ENCODE peak calls at places on chromosomes 7 and 10, in four cellular contexts. F, Y, U and Q are unnamed samples. For H3K36me3, the result is how much of the 10 kb centered on the place peaks cover.

GRCh38 chr7:66741706-66742053 is 1.1 kb downstream of the RABGEF1 start:
- DNase-seq in U (peak), F (no peak), Y (peak), Q (peak)

GRCh38 chr7:143384148-143384547 is 3.0 kb downstream of the ZYX start:
- DNase-seq in F (no peak), Y (no peak), U (no peak), Q (peak)

GRCh38 chr10:117374506-117375359 is 507 bp downstream of the PDZD8 start:
- DNase-seq in Y (no peak), F (no peak), U (peak), Q (no peak)

GRCh38 chr7:101673951-101674350 is 44.9 kb upstream of the MYL10 start:
- DNase-seq in U (no peak), Y (no peak), F (no peak), Q (no peak)

GRCh38 chr10:25047902-25048301 is 31.5 kb downstream of the THNSL1 start:
- DNase-seq in F (no peak), Y (peak), U (no peak), Q (peak)

GRCh38 chr7:156949541-156950380 is at the start of gene NOM1:
- DNase-seq in Y (peak), U (peak), F (peak), Q (peak)

GRCh38 chr7:90584420-90584819 is 11.7 kb upstream of the CDK14 start:
- DNase-seq in Y (no peak), U (no peak), F (no peak), Q (no peak)

GRCh38 chr7:2941201-2941859 is 97.2 kb upstream of the GNA12 start:
- DNase-seq in F (no peak), U (peak), Y (no peak), Q (no peak)

GRCh38 chr10:17227367-17228080 is 517 bp upstream of the VIM start:
- DNase-seq in Y (no peak), U (no peak), F (no peak), Q (no peak)

GRCh38 chr10:128522551-128523289 is 396.5 kb upstream of the MKI67 start:
- DNase-seq in U (no peak), F (no peak), Y (no peak), Q (no peak)

GRCh38 chr10:4343798-4344370 is 482.1 kb upstream of the AKR1E2 start:
- DNase-seq in Y (no peak), F (no peak), U (no peak), Q (no peak)

GRCh38 chr10:132421377-132422168 is 24.6 kb downstream of the PWWP2B start:
- DNase-seq in Y (no peak), U (peak), F (no peak), Q (peak)

GRCh38 chr7:43296306-43296705 is 183.9 kb downstream of the HECW1 start:
- DNase-seq in U (no peak), Y (no peak), F (no peak), Q (no peak)

DNA sequence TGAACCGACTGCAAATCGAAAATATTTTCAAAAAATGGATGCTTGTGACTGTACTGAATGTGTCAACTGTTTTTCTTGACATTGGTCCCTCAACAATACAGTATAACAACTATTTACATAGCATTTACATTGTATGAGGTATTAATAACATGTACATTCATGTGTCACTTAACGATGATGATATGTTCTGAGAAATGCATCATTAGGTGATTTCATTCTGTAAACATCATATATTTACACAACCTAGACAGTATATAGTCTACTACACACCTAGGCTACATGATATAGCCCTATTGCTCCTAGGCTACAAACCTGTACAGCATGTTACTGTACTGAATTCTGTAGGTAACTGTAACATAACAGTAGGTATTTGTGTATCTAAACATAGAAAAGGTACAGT is 39.7 kb downstream of the SIRT1 start:
- DNase-seq in Y (no peak), F (no peak), U (no peak), Q (no peak)
- H3K4me3 ChIP-seq in Y (no peak), F (no peak), U (no peak), Q (no peak)

GRCh38 chr10:110507303-110507702 is 9.6 kb downstream of the DUSP5 start:
- DNase-seq in Y (no peak), F (no peak), U (no peak), Q (no peak)

GRCh38 chr10:110510086-110510485 is 12.4 kb downstream of the DUSP5 start:
- DNase-seq in Y (no peak), U (no peak), F (no peak), Q (no peak)

GRCh38 chr10:110509560-110509959 is 11.9 kb downstream of the DUSP5 start:
- DNase-seq in U (no peak), F (no peak), Y (no peak), Q (no peak)

GRCh38 chr10:110508389-110508788 is 10.7 kb downstream of the DUSP5 start:
- DNase-seq in Y (no peak), F (no peak), U (no peak), Q (no peak)

DNA sequence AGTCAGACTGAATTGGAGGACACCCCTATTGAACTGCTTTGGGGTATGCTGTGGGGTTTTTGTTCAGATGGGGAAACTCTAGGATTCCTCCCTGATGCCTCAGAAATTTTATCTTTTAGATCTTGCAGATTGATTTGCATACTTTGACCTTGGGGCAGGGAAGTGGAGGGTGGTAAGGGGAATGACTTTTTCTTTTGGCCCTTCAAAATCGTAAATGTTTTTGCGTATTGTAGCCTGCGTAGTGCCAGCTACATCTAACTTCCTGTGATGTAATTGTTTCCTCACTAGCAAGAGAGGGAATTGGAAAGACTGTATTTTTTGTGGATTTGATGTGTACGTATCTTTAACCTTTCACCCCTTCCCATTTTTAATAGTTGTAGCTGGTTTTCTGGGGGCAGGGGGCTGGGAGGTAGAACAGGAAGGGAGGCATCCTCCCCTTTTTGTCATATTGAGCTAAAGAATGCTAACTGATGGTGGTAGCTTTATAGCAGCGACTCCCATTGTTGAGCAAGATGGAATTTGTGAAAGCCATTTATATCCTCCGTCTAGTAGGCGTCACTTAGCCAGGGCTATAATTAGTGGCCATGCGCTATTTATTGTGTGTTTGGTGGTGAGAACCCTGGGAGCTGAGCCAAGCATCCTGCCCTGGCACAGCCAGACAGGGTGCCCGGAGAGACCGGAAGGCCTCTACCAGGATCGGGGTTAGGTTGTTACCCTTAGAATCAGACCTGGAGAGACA is 11.3 kb downstream of the DUSP5 start:
- DNase-seq in U (no peak), Y (no peak), F (no peak), Q (no peak)
- H3K36me3 ChIP-seq in U (under half), Y (under half), F (half or more), Q (half or more)

DNA sequence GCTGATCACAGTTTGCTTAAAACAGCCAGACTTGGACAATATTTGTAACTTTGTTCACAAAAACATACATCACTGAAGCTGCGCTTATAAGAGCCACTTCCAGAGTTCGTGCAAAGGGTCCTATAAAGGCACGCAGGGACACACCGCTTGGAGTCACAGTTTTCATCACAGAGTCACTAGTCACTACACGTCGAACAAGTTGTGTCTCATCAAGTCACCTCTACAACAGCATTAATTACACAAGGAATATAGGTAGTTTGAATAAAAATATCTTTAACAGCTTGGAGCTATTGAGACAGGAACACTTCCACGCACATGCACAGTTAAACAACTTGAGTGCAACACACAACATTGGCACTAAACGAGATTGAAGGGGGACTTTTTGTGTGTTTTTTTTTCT is 2.3 kb downstream of the HOXA5 start:
- DNase-seq in F (no peak), Y (no peak), U (no peak), Q (no peak)
- H3K4me3 ChIP-seq in F (no peak), Y (no peak), U (no peak), Q (no peak)

DNA sequence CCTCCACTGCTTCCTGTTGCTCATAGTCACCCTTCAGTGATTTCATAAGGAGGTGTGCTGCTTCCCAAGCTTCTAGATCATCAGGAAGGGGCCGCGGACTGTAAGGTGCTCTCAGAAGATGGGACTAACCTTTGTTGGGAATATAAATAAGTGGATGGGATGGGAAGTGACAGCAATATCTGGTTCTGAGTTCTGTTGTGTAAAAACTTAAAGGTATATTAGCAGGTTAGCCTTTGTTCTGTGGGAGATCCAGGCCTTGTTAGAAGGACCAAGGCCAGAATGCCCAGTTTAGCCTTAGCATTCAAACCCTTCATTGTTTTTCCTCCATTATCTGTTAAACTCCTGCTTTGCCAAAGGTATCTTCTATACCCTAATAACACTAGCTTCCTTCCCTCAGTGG is 12.4 kb downstream of the BUB3 start:
- DNase-seq in F (no peak), U (no peak), Y (no peak), Q (no peak)
- H3K36me3 ChIP-seq in F (half or more), U (under half), Y (half or more), Q (under half)

GRCh38 chr7:65268782-65269149 is 104.9 kb upstream of the ZNF92 start:
- DNase-seq in F (no peak), U (no peak), Y (no peak), Q (no peak)

GRCh38 chr7:65264258-65264657 is 109.4 kb upstream of the ZNF92 start:
- DNase-seq in U (no peak), F (no peak), Y (no peak), Q (no peak)

GRCh38 chr7:65265959-65266519 is 107.6 kb upstream of the ZNF92 start:
- DNase-seq in F (no peak), Y (no peak), U (no peak), Q (no peak)

GRCh38 chr7:65269150-65269856 is 104.4 kb upstream of the ZNF92 start:
- DNase-seq in Y (peak), F (no peak), U (peak), Q (peak)
- H3K4me3 ChIP-seq in Y (peak), F (no peak), U (peak), Q (peak)